ENCODE peak calls at places on chromosomes 5 and 9, in seven cellular contexts. T is KBM-7, D is ovary, F is pons, J is pancreas, O is COR-L47, I is B cell. P is an unnamed sample.

GRCh38 chr5:137347865-137348264 is 151.3 kb downstream of the SPOCK1 start:
- DNase-seq in T (no peak), F (no peak), I (no peak), O (no peak), J (no peak), D (no peak), P (no peak)

GRCh38 chr9:86751207-86751606 is 196.1 kb downstream of the GAS1 start:
- DNase-seq in I (no peak), O (no peak), T (no peak), J (no peak), D (no peak), F (no peak), P (no peak)

GRCh38 chr5:142644640-142645361 is 41.1 kb downstream of the FGF1 start:
- DNase-seq in D (no peak), I (no peak), T (no peak), O (no peak), J (no peak), F (no peak), P (no peak)

GRCh38 chr5:108615216-108615615 is 132.5 kb upstream of the FER start:
- DNase-seq in D (no peak), J (no peak), T (no peak), I (no peak), F (no peak), O (no peak), P (no peak)

GRCh38 chr5:168654225-168654624 is 75.1 kb upstream of the PANK3 start:
- DNase-seq in O (no peak), T (no peak), D (peak; percentile 74), I (no peak), F (no peak), J (no peak), P (no peak)

GRCh38 chr9:97711223-97711626 is 14.1 kb upstream of the XPA start:
- DNase-seq in T (no peak), F (no peak), I (no peak), O (no peak), J (no peak), D (no peak), P (no peak)

GRCh38 chr5:39178171-39178570 is 41.2 kb downstream of the FYB1 start:
- DNase-seq in O (no peak), I (no peak), D (no peak), J (no peak), F (no peak), T (no peak), P (no peak)

GRCh38 chr5:96984506-96985192 is 48.8 kb downstream of the LNPEP start:
- DNase-seq in J (no peak), I (no peak), F (no peak), D (no peak), O (no peak), T (no peak), P (no peak)

GRCh38 chr9:114047717-114048116 is 30.4 kb downstream of the AMBP start:
- DNase-seq in D (no peak), I (no peak), F (no peak), O (no peak), T (no peak), J (no peak), P (no peak)

GRCh38 chr5:134245101-134245604 is 19.3 kb upstream of the PPP2CA start:
- DNase-seq in F (peak; percentile 52), D (peak; percentile 72), T (no peak), J (no peak), O (no peak), I (no peak), P (no peak)

GRCh38 chr9:97593960-97594359 is 39.2 kb downstream of the TSTD2 start:
- DNase-seq in D (no peak), O (no peak), J (no peak), T (no peak), F (no peak), I (no peak), P (no peak)

GRCh38 chr5:180054226-180054625 is 17.3 kb downstream of the RNF130 start:
- DNase-seq in T (no peak), F (no peak), J (no peak), I (no peak), D (no peak), O (no peak), P (no peak)

GRCh38 chr5:470961-471749 is 28.2 kb downstream of the EXOC3 start:
- DNase-seq in I (no peak), J (no peak), D (peak; percentile 38), F (no peak), O (peak; percentile 18), T (no peak), P (no peak)